ENCODE peak calls at places on chromosomes 4 and X, in eight cellular contexts. One of them, this sample, is unnamed.
A peak's percentile ranks its signal among the peaks of the same experiment; 100 is the strongest.

GRCh38 chr4:127930175-127930574 is 34.8 kb downstream of the MFSD8 start:
- DNase-seq in heart left ventricle: no peak
- DNase-seq in hepatocyte: no peak
- DNase-seq in astrocyte of the spinal cord: no peak
- DNase-seq in bronchial epithelial cell: no peak
- DNase-seq in WERI-Rb-1: no peak
- DNase-seq in suprapubic skin: no peak
- DNase-seq in upper lobe of right lung: no peak
- DNase-seq in this sample: no peak

GRCh38 chr4:161203865-161204264 is 959.9 kb downstream of the FSTL5 start:
- DNase-seq in suprapubic skin: no peak
- DNase-seq in heart left ventricle: no peak
- DNase-seq in bronchial epithelial cell: no peak
- DNase-seq in astrocyte of the spinal cord: no peak
- DNase-seq in upper lobe of right lung: no peak
- DNase-seq in hepatocyte: no peak
- DNase-seq in WERI-Rb-1: no peak
- DNase-seq in this sample: no peak

GRCh38 chrX:375181-376036 is 11.3 kb downstream of the PPP2R3B start:
- DNase-seq in upper lobe of right lung: no peak
- DNase-seq in astrocyte of the spinal cord: no peak
- DNase-seq in WERI-Rb-1: no peak
- DNase-seq in hepatocyte: no peak
- DNase-seq in bronchial epithelial cell: peak; percentile 35
- DNase-seq in heart left ventricle: no peak
- DNase-seq in suprapubic skin: no peak
- DNase-seq in this sample: no peak

GRCh38 chrX:46576458-46576857 is 2.9 kb downstream of the CHST7 start:
- DNase-seq in bronchial epithelial cell: no peak
- DNase-seq in upper lobe of right lung: no peak
- DNase-seq in WERI-Rb-1: no peak
- DNase-seq in hepatocyte: no peak
- DNase-seq in astrocyte of the spinal cord: no peak
- DNase-seq in heart left ventricle: peak; percentile 48
- DNase-seq in suprapubic skin: no peak
- DNase-seq in this sample: no peak

GRCh38 chr4:113232194-113232593 is 182.7 kb downstream of the ANK2 start:
- DNase-seq in heart left ventricle: no peak
- DNase-seq in upper lobe of right lung: no peak
- DNase-seq in hepatocyte: no peak
- DNase-seq in astrocyte of the spinal cord: peak; percentile 15
- DNase-seq in suprapubic skin: no peak
- DNase-seq in bronchial epithelial cell: no peak
- DNase-seq in WERI-Rb-1: no peak
- DNase-seq in this sample: no peak

GRCh38 chrX:63428348-63428747 is 77.2 kb upstream of the SPIN4 start:
- DNase-seq in suprapubic skin: no peak
- DNase-seq in WERI-Rb-1: no peak
- DNase-seq in upper lobe of right lung: no peak
- DNase-seq in bronchial epithelial cell: peak; percentile 91
- DNase-seq in hepatocyte: no peak
- DNase-seq in astrocyte of the spinal cord: no peak
- DNase-seq in heart left ventricle: no peak
- DNase-seq in this sample: no peak

GRCh38 chr4:105520819-105521790 is 31.3 kb upstream of the ARHGEF38 start:
- DNase-seq in astrocyte of the spinal cord: peak; percentile 59
- DNase-seq in heart left ventricle: no peak
- DNase-seq in hepatocyte: peak; percentile 63
- DNase-seq in suprapubic skin: no peak
- DNase-seq in upper lobe of right lung: no peak
- DNase-seq in WERI-Rb-1: peak; percentile 57
- DNase-seq in bronchial epithelial cell: peak; percentile 61
- DNase-seq in this sample: no peak

GRCh38 chr4:16125571-16126445 is 42.0 kb upstream of the PROM1 start:
- DNase-seq in astrocyte of the spinal cord: no peak
- DNase-seq in suprapubic skin: no peak
- DNase-seq in heart left ventricle: no peak
- DNase-seq in upper lobe of right lung: no peak
- DNase-seq in bronchial epithelial cell: no peak
- DNase-seq in hepatocyte: no peak
- DNase-seq in WERI-Rb-1: no peak
- DNase-seq in this sample: no peak

GRCh38 chr4:94253036-94253435 is 45.4 kb downstream of the SMARCAD1 start:
- DNase-seq in astrocyte of the spinal cord: peak; percentile 14
- DNase-seq in WERI-Rb-1: no peak
- DNase-seq in upper lobe of right lung: no peak
- DNase-seq in heart left ventricle: no peak
- DNase-seq in bronchial epithelial cell: peak; percentile 13
- DNase-seq in hepatocyte: no peak
- DNase-seq in suprapubic skin: no peak
- DNase-seq in this sample: no peak

GRCh38 chr4:77959566-77960338 is 97.1 kb downstream of the MRPL1 start:
- DNase-seq in bronchial epithelial cell: peak; percentile 59
- DNase-seq in suprapubic skin: no peak
- DNase-seq in WERI-Rb-1: no peak
- DNase-seq in heart left ventricle: no peak
- DNase-seq in upper lobe of right lung: no peak
- DNase-seq in astrocyte of the spinal cord: peak; percentile 63
- DNase-seq in hepatocyte: peak; percentile 70
- DNase-seq in this sample: no peak

GRCh38 chr4:118941149-118941548 is 52.5 kb downstream of the SYNPO2 start:
- DNase-seq in heart left ventricle: peak; percentile 41
- DNase-seq in WERI-Rb-1: no peak
- DNase-seq in upper lobe of right lung: no peak
- DNase-seq in bronchial epithelial cell: peak; percentile 22
- DNase-seq in astrocyte of the spinal cord: no peak
- DNase-seq in hepatocyte: peak; percentile 37
- DNase-seq in suprapubic skin: no peak
- DNase-seq in this sample: no peak

GRCh38 chr4:70187216-70187615 is 8.3 kb upstream of the ODAM start:
- DNase-seq in bronchial epithelial cell: no peak
- DNase-seq in heart left ventricle: no peak
- DNase-seq in suprapubic skin: no peak
- DNase-seq in WERI-Rb-1: no peak
- DNase-seq in upper lobe of right lung: no peak
- DNase-seq in hepatocyte: no peak
- DNase-seq in astrocyte of the spinal cord: no peak
- DNase-seq in this sample: no peak

GRCh38 chr4:43471950-43472349 is 579.4 kb downstream of the GRXCR1 start:
- DNase-seq in suprapubic skin: no peak
- DNase-seq in hepatocyte: no peak
- DNase-seq in upper lobe of right lung: no peak
- DNase-seq in heart left ventricle: no peak
- DNase-seq in WERI-Rb-1: no peak
- DNase-seq in bronchial epithelial cell: no peak
- DNase-seq in astrocyte of the spinal cord: no peak
- DNase-seq in this sample: no peak

GRCh38 chrX:105829006-105829405 is 6.7 kb downstream of the NRK start:
- DNase-seq in upper lobe of right lung: no peak
- DNase-seq in suprapubic skin: no peak
- DNase-seq in hepatocyte: no peak
- DNase-seq in WERI-Rb-1: no peak
- DNase-seq in bronchial epithelial cell: peak; percentile 8
- DNase-seq in astrocyte of the spinal cord: no peak
- DNase-seq in heart left ventricle: no peak
- DNase-seq in this sample: no peak

GRCh38 chr4:167779864-167780263 is 312.5 kb upstream of the ANXA10 start:
- DNase-seq in astrocyte of the spinal cord: no peak
- DNase-seq in hepatocyte: no peak
- DNase-seq in upper lobe of right lung: no peak
- DNase-seq in WERI-Rb-1: no peak
- DNase-seq in suprapubic skin: no peak
- DNase-seq in heart left ventricle: no peak
- DNase-seq in bronchial epithelial cell: no peak
- DNase-seq in this sample: no peak

GRCh38 chrX:13046035-13046851 is 1.8 kb upstream of the FAM9C start:
- DNase-seq in WERI-Rb-1: no peak
- DNase-seq in hepatocyte: no peak
- DNase-seq in upper lobe of right lung: no peak
- DNase-seq in heart left ventricle: no peak
- DNase-seq in astrocyte of the spinal cord: no peak
- DNase-seq in bronchial epithelial cell: no peak
- DNase-seq in suprapubic skin: no peak
- DNase-seq in this sample: no peak

GRCh38 chrX:72402614-72403013 is 96.9 kb upstream of the CITED1 start:
- DNase-seq in upper lobe of right lung: no peak
- DNase-seq in astrocyte of the spinal cord: no peak
- DNase-seq in WERI-Rb-1: no peak
- DNase-seq in suprapubic skin: no peak
- DNase-seq in hepatocyte: no peak
- DNase-seq in bronchial epithelial cell: no peak
- DNase-seq in heart left ventricle: no peak
- DNase-seq in this sample: no peak

GRCh38 chrX:151765026-151765425 is 30.5 kb downstream of the CNGA2 start:
- DNase-seq in suprapubic skin: no peak
- DNase-seq in upper lobe of right lung: no peak
- DNase-seq in heart left ventricle: no peak
- DNase-seq in hepatocyte: no peak
- DNase-seq in bronchial epithelial cell: no peak
- DNase-seq in WERI-Rb-1: no peak
- DNase-seq in astrocyte of the spinal cord: no peak
- DNase-seq in this sample: no peak

GRCh38 chr4:140135529-140136021 is 18.4 kb downstream of the MAML3 start:
- DNase-seq in hepatocyte: peak; percentile 57
- DNase-seq in bronchial epithelial cell: no peak
- DNase-seq in WERI-Rb-1: no peak
- DNase-seq in astrocyte of the spinal cord: peak; percentile 38
- DNase-seq in suprapubic skin: no peak
- DNase-seq in heart left ventricle: peak; percentile 53
- DNase-seq in upper lobe of right lung: peak; percentile 69
- DNase-seq in this sample: no peak

DNA sequence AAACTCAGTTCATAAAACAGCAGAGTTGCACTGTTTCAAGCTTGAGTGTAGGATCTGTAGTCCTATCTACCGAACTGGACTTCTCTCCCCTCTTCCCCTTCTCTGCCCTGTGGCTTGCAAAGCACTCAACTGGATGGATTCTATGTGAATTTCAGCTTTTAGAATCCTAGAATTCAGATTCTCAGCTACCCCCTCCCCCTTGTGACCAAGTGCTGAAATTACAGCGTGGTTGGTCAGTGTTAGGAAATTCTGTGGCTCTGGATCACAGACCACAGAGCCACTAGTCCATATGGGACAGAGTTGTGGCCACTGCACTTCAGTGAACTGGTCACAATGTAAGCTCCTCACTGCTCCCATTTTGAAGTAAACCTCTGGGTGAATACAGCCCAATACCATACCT is 64.6 kb upstream of the TRPC5 start:
- DNase-seq in bronchial epithelial cell: no peak
- DNase-seq in astrocyte of the spinal cord: no peak
- DNase-seq in suprapubic skin: no peak
- DNase-seq in upper lobe of right lung: no peak
- DNase-seq in WERI-Rb-1: peak; percentile 45
- DNase-seq in heart left ventricle: no peak
- DNase-seq in hepatocyte: peak; percentile 54
- DNase-seq in this sample: no peak
- TF ChIP-seq CTCF in bronchial epithelial cell: no peak
- TF ChIP-seq CTCF in astrocyte of the spinal cord: peak; percentile 40
- TF ChIP-seq CTCF in suprapubic skin: no peak
- TF ChIP-seq CTCF in upper lobe of right lung: peak; percentile 30
- TF ChIP-seq CTCF in WERI-Rb-1: peak; percentile 60
- TF ChIP-seq CTCF in heart left ventricle: no peak
- TF ChIP-seq CTCF in hepatocyte: peak; percentile 56
- TF ChIP-seq CTCF in this sample: peak; percentile 40

GRCh38 chr4:186472948-186473347 is 82.4 kb downstream of the MTNR1A start:
- DNase-seq in WERI-Rb-1: no peak
- DNase-seq in heart left ventricle: no peak
- DNase-seq in hepatocyte: peak; percentile 26
- DNase-seq in astrocyte of the spinal cord: peak; percentile 52
- DNase-seq in suprapubic skin: no peak
- DNase-seq in upper lobe of right lung: no peak
- DNase-seq in bronchial epithelial cell: peak; percentile 40
- DNase-seq in this sample: no peak
- TF ChIP-seq CTCF in WERI-Rb-1: peak; percentile 26
- TF ChIP-seq CTCF in heart left ventricle: peak; percentile 69
- TF ChIP-seq CTCF in hepatocyte: peak; percentile 68
- TF ChIP-seq CTCF in astrocyte of the spinal cord: peak; percentile 49
- TF ChIP-seq CTCF in suprapubic skin: no peak
- TF ChIP-seq CTCF in upper lobe of right lung: peak; percentile 54
- TF ChIP-seq CTCF in bronchial epithelial cell: peak; percentile 40
- TF ChIP-seq CTCF in this sample: peak; percentile 74

DNA sequence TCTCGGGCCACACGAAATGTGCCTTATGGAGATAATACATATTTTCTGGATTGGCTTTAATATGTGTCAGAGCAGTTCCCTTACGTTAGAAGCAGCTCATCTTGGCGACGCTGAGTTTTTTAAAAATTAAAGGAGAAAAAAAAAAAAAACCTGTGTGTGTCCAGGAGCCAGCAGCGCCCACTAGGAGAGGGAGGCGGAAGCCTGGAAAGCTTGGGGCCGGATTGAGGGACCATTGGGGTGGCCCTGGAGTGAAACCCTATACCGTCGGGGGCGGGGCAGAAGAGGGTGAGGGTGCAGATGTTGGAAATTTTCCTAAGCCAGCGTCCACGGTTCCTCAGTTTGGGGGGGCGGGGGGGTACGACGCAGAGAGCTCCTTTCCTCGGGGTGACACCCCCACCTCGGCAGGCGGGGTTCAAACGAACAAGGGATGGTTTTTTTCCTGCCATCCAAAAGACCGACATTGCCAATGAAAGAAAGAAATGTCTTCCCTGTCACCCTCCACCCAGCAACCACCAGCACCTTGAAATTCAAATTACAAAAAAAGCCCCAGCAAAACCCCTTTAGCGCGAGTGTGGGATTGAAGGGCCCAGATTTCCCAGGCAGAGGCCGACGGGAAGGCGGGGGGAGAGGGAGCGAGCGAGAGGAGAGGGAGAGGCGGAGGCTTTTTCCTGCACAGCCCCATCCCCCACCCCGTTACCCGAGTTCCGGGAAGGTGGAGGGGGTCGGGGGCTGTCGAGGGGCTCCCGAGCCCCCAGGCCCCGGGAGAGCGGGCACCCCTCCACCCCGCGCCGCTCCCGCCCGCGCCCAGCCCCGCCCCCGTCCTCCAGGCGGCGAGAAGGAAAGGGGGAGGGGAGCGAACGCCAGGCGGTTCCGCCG is 868 bp downstream of the SMARCA1 start:
- DNase-seq in heart left ventricle: peak; percentile 41
- DNase-seq in suprapubic skin: no peak
- DNase-seq in WERI-Rb-1: peak; percentile 70
- DNase-seq in upper lobe of right lung: peak; percentile 71
- DNase-seq in astrocyte of the spinal cord: peak; percentile 54
- DNase-seq in bronchial epithelial cell: peak; percentile 33
- DNase-seq in hepatocyte: peak; percentile 78
- DNase-seq in this sample: peak; percentile 15
- TF ChIP-seq CTCF in heart left ventricle: peak; percentile 18
- TF ChIP-seq CTCF in suprapubic skin: no peak
- TF ChIP-seq CTCF in WERI-Rb-1: no peak
- TF ChIP-seq CTCF in upper lobe of right lung: no peak
- TF ChIP-seq CTCF in astrocyte of the spinal cord: peak; percentile 29
- TF ChIP-seq CTCF in bronchial epithelial cell: peak; percentile 21
- TF ChIP-seq CTCF in hepatocyte: peak; percentile 24
- TF ChIP-seq CTCF in this sample: no peak

DNA sequence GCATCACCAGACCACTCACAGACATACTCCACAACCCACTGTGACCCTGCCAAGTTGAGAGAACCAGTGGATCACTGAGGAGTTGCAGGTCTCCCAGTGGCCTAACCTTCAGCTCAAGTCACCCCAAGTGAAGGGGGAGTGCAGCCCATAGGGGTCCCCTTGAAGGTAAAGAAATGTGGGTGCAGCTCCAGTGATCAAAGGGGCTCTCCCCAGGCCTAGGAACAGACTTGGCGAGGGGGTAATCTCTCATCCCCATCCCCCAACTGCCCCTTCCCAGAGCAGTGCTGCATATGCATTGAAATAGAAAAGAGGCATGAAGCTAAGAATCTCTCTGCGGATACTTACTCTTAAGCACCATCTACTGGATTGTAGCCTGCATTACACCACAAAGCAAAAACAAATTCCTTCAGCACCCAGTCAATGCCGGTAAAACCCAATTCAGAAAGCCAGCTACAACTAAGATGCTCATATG is 27.0 kb downstream of the MAGEE1 start:
- DNase-seq in upper lobe of right lung: no peak
- DNase-seq in astrocyte of the spinal cord: peak; percentile 3
- DNase-seq in bronchial epithelial cell: peak; percentile 13
- DNase-seq in heart left ventricle: no peak
- DNase-seq in WERI-Rb-1: no peak
- DNase-seq in hepatocyte: peak; percentile 20
- DNase-seq in suprapubic skin: no peak
- DNase-seq in this sample: no peak
- TF ChIP-seq CTCF in upper lobe of right lung: peak; percentile 44
- TF ChIP-seq CTCF in astrocyte of the spinal cord: peak; percentile 61
- TF ChIP-seq CTCF in bronchial epithelial cell: peak; percentile 55
- TF ChIP-seq CTCF in heart left ventricle: peak; percentile 49
- TF ChIP-seq CTCF in WERI-Rb-1: peak; percentile 67
- TF ChIP-seq CTCF in hepatocyte: peak; percentile 38
- TF ChIP-seq CTCF in suprapubic skin: no peak
- TF ChIP-seq CTCF in this sample: peak; percentile 48

This sample was measured in D721Med.